ENCODE peak calls at places on chromosomes 1 and 21, in five cellular contexts. One of them, this sample, is unnamed.

GRCh38 chr21:44548381-44548780 is 2.9 kb downstream of the KRTAP10-2 start:
- DNase-seq in T-cell: no peak
- DNase-seq in EH: no peak
- DNase-seq in amniotic stem cell: no peak
- DNase-seq in activated T-cell treated with anti-CD3 and anti-CD28 coated beads for 1 hour: no peak
- DNase-seq in this sample: no peak

GRCh38 chr1:100773444-100773843 is 53.9 kb downstream of the VCAM1 start:
- DNase-seq in T-cell: no peak
- DNase-seq in EH: peak; percentile 31
- DNase-seq in amniotic stem cell: no peak
- DNase-seq in activated T-cell treated with anti-CD3 and anti-CD28 coated beads for 1 hour: no peak
- DNase-seq in this sample: no peak

GRCh38 chr1:119449964-119450363 is 35.0 kb downstream of the HSD3B2 start:
- DNase-seq in T-cell: no peak
- DNase-seq in EH: no peak
- DNase-seq in amniotic stem cell: no peak
- DNase-seq in activated T-cell treated with anti-CD3 and anti-CD28 coated beads for 1 hour: no peak
- DNase-seq in this sample: no peak

GRCh38 chr1:34984435-34985062 is 598 bp downstream of the TMEM35B start:
- DNase-seq in T-cell: no peak
- DNase-seq in EH: peak; percentile 75
- DNase-seq in amniotic stem cell: no peak
- DNase-seq in activated T-cell treated with anti-CD3 and anti-CD28 coated beads for 1 hour: no peak
- DNase-seq in this sample: no peak

GRCh38 chr1:242605521-242605920 is 81.0 kb upstream of the PLD5 start:
- DNase-seq in T-cell: no peak
- DNase-seq in EH: no peak
- DNase-seq in amniotic stem cell: no peak
- DNase-seq in activated T-cell treated with anti-CD3 and anti-CD28 coated beads for 1 hour: no peak
- DNase-seq in this sample: no peak

GRCh38 chr21:31744162-31744800 is 12.4 kb upstream of the SCAF4 start:
- DNase-seq in T-cell: no peak
- DNase-seq in EH: no peak
- DNase-seq in amniotic stem cell: no peak
- DNase-seq in activated T-cell treated with anti-CD3 and anti-CD28 coated beads for 1 hour: no peak
- DNase-seq in this sample: no peak

GRCh38 chr1:245788269-245788668 is 633.5 kb downstream of the KIF26B start:
- DNase-seq in T-cell: no peak
- DNase-seq in EH: peak; percentile 96
- DNase-seq in amniotic stem cell: peak; percentile 85
- DNase-seq in activated T-cell treated with anti-CD3 and anti-CD28 coated beads for 1 hour: no peak
- DNase-seq in this sample: no peak

GRCh38 chr1:182794802-182795201 is 5.2 kb downstream of the NPL start:
- DNase-seq in T-cell: no peak
- DNase-seq in EH: no peak
- DNase-seq in amniotic stem cell: no peak
- DNase-seq in activated T-cell treated with anti-CD3 and anti-CD28 coated beads for 1 hour: no peak
- DNase-seq in this sample: no peak

GRCh38 chr1:232943679-232944252 is 6.6 kb upstream of the NTPCR start:
- DNase-seq in T-cell: no peak
- DNase-seq in EH: no peak
- DNase-seq in amniotic stem cell: no peak
- DNase-seq in activated T-cell treated with anti-CD3 and anti-CD28 coated beads for 1 hour: no peak
- DNase-seq in this sample: no peak

GRCh38 chr1:35564884-35565741 is 7.5 kb downstream of the NCDN start:
- DNase-seq in T-cell: no peak
- DNase-seq in EH: no peak
- DNase-seq in amniotic stem cell: no peak
- DNase-seq in activated T-cell treated with anti-CD3 and anti-CD28 coated beads for 1 hour: no peak
- DNase-seq in this sample: no peak

GRCh38 chr1:67683306-67683705 is 1.7 kb upstream of the GADD45A start:
- DNase-seq in T-cell: no peak
- DNase-seq in EH: peak; percentile 77
- DNase-seq in amniotic stem cell: no peak
- DNase-seq in activated T-cell treated with anti-CD3 and anti-CD28 coated beads for 1 hour: no peak
- DNase-seq in this sample: no peak

GRCh38 chr1:2448098-2448445 is 28.0 kb upstream of the PLCH2 start:
- DNase-seq in T-cell: no peak
- DNase-seq in EH: peak; percentile 67
- DNase-seq in amniotic stem cell: no peak
- DNase-seq in activated T-cell treated with anti-CD3 and anti-CD28 coated beads for 1 hour: no peak
- DNase-seq in this sample: no peak

GRCh38 chr1:159212596-159212995 is 7.9 kb downstream of the ACKR1 start:
- DNase-seq in T-cell: no peak
- DNase-seq in EH: no peak
- DNase-seq in amniotic stem cell: no peak
- DNase-seq in activated T-cell treated with anti-CD3 and anti-CD28 coated beads for 1 hour: no peak
- DNase-seq in this sample: no peak

GRCh38 chr1:154837679-154838171 is 32.4 kb downstream of the KCNN3 start:
- DNase-seq in T-cell: no peak
- DNase-seq in EH: no peak
- DNase-seq in amniotic stem cell: no peak
- DNase-seq in activated T-cell treated with anti-CD3 and anti-CD28 coated beads for 1 hour: no peak
- DNase-seq in this sample: no peak